ENCODE peak calls at places on chromosomes 1 and 21, in five cellular contexts. R is aorta, H is GM23248, F is body of pancreas, Y is mesendoderm. P is an unnamed sample. For H3K4me1, the result is how much of the 10 kb centered on the place peaks cover.

GRCh38 chr1:220954321-220954720 is 75.1 kb downstream of the HLX start:
- DNase-seq in R (no peak), H (peak), F (no peak), Y (no peak), P (no peak)

GRCh38 chr1:204549313-204549712 is 33.1 kb downstream of the MDM4 start:
- DNase-seq in R (no peak), H (no peak), F (no peak), Y (no peak), P (no peak)

GRCh38 chr1:117656202-117656641 is 50.4 kb downstream of the TENT5C start:
- DNase-seq in R (no peak), H (no peak), F (no peak), Y (no peak), P (no peak)

GRCh38 chr1:77927414-77927813 is 39.0 kb downstream of the NEXN start:
- DNase-seq in R (no peak), H (no peak), F (no peak), Y (no peak), P (no peak)

GRCh38 chr1:62585481-62586155 is 11.7 kb upstream of the ANGPTL3 start:
- DNase-seq in R (no peak), H (no peak), F (no peak), Y (peak), P (no peak)

GRCh38 chr21:29163381-29164115 is 33.1 kb downstream of the MAP3K7CL start:
- DNase-seq in R (no peak), H (peak), F (no peak), Y (no peak), P (no peak)

GRCh38 chr1:239888639-239889038 is 203.0 kb upstream of the FMN2 start:
- DNase-seq in R (no peak), H (no peak), F (no peak), Y (no peak), P (no peak)

GRCh38 chr1:206457408-206457807 is 12.9 kb upstream of the IKBKE start:
- DNase-seq in R (no peak), H (peak), F (no peak), Y (no peak), P (no peak)

GRCh38 chr1:29033829-29034466 is 89.8 kb downstream of the TMEM200B start:
- DNase-seq in R (no peak), H (peak), F (no peak), Y (peak), P (no peak)

GRCh38 chr1:24321150-24321549 is 2.0 kb downstream of the GRHL3 start:
- DNase-seq in R (no peak), H (no peak), F (no peak), Y (peak), P (no peak)

GRCh38 chr1:185570962-185571361 is 163.2 kb upstream of the HMCN1 start:
- DNase-seq in R (no peak), H (peak), F (no peak), Y (no peak), P (peak)

GRCh38 chr1:80931178-80931577 is 869.6 kb upstream of the ADGRL2 start:
- DNase-seq in R (no peak), H (no peak), F (no peak), Y (no peak), P (no peak)

GRCh38 chr1:43558346-43558841 is 27.7 kb downstream of the PTPRF start:
- DNase-seq in R (peak), H (peak), F (peak), Y (peak), P (no peak)

GRCh38 chr1:40948741-40949528 is 30.6 kb upstream of the CTPS1 start:
- DNase-seq in R (no peak), H (peak), F (peak), Y (peak), P (peak)

GRCh38 chr1:53047737-53048344 is 14.2 kb upstream of the PODN start:
- DNase-seq in R (no peak), H (peak), F (no peak), Y (no peak), P (no peak)

GRCh38 chr1:5949074-5949760 is 43.0 kb downstream of the NPHP4 start:
- DNase-seq in R (no peak), H (no peak), F (no peak), Y (peak), P (peak)

DNA sequence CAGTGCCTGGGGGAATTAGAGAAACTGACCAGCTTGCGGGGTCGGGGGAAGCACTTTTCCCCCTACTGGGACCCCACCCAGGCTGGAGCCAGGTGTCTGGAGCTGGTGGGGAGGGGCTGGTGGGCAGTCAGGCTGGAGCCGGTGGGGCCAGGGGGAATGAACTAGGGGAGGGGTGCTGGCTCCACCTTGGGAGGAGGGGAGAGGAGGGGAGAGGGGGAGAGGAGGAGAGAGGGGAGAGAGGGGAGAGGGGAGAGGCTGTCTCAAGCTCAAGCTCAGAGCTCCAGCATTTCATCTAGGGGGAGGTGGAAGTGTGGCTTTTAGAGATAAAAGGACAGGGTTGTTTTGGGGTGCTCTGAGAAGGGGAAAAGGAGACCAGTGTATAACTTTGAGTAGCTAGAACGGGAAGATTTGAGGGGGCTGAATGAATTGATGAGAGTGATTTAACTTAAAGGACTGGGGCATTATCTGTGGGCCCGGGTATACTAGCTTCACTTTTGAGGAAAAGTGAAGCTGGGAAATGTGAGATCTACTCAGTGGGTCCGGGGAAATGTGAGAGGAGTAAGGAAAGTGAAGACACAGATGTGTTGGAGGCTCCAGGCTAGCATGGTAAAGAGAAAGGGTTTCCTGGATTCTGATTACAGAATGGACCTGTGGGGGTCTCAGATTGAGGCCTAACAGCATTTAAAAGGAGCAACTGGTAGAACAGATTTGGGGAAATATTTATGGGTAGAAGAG is 2.8 kb downstream of the EFNA1 start:
- DNase-seq in R (no peak), H (no peak), F (no peak), Y (peak), P (no peak)
- H3K27ac ChIP-seq in R (no peak), H (no peak), F (peak), Y (peak), P (peak)

GRCh38 chr21:44626673-44627143 is at the start of gene KRTAP10-9:
- DNase-seq in R (no peak), H (no peak), F (no peak), Y (no peak), P (no peak)
- H3K4me1 ChIP-seq in R (under half), H (under half), F (under half), Y (under half), P (under half)

DNA sequence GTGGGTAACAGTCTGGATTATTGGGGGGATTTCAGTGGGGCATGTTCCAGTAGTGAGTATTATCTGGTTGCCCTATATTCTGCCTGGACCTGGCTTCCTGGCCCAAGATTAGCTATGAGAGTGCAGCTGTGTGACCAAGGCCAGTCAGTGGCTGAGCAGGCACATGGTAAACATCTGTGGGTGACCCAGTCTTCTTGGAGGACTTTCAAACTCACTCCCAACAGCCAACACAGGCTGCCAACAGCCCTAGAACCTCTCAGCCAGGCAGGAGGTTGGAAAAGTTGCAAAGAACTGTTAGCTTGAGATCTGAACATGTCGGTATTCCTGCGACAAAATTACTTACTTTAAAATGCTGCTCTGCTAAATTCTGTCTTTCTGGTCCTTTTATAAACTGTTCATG is 192.4 kb downstream of the TGFBR3 start:
- DNase-seq in R (no peak), H (peak), F (peak), Y (no peak), P (no peak)
- H3K27ac ChIP-seq in R (peak), H (peak), F (peak), Y (no peak), P (no peak)

DNA sequence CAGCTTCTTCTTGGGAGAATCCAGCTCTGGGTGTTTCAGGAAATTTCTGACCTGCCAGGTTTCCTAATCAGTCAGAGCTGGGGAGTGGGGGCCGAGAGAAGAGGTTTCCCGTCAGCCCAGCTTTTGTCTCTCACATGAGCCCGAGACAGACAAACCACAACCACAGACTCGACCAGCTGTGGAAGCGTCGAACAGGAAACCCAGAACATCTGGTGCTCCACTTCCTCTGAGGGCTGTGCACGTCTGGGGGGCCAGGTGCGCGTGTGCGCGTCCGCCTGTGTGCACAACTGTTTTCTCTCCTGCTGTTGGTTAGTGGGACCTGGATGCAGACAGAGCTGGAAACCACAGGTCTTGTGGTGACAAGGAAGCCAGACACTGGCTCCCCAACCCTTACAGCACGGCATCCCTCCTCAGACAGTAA is 113.0 kb upstream of the SLC25A33 start:
- DNase-seq in R (peak), H (no peak), F (no peak), Y (no peak), P (no peak)
- H3K4me1 ChIP-seq in R (under half), H (under half), F (under half), Y (under half), P (under half)